ENCODE peak calls at places on chromosomes 11 and 22, in ten cellular contexts. P is foreskin fibroblast, Y is DND-41, C is fibroblast of lung, N is right atrium auricular region, X is AG10803, T is esophagus squamous epithelium, U is PC-9, O is lung, L is GM06990. I is an unnamed sample.

GRCh38 chr11:84899740-84900139 is 727.4 kb downstream of the DLG2 start:
- DNase-seq in P (no peak), Y (no peak), C (peak; percentile 61), N (no peak), X (no peak), T (no peak), U (no peak), O (no peak), L (no peak), I (no peak)

GRCh38 chr22:37290737-37291136 is 8.4 kb downstream of the CYTH4 start:
- DNase-seq in P (peak; percentile 77), Y (no peak), C (peak; percentile 44), N (no peak), X (peak; percentile 73), T (no peak), U (no peak), O (no peak), L (no peak), I (no peak)

GRCh38 chr11:132126973-132127900 is 756.8 kb downstream of the NTM start:
- DNase-seq in P (peak; percentile 93), Y (no peak), C (peak; percentile 88), N (peak; percentile 83), X (peak; percentile 90), T (no peak), U (no peak), O (peak; percentile 63), L (no peak), I (no peak)

GRCh38 chr11:82577246-82577645 is 156.4 kb downstream of the FAM181B start:
- DNase-seq in P (no peak), Y (no peak), C (no peak), N (no peak), X (no peak), T (no peak), U (no peak), O (no peak), L (no peak), I (no peak)

GRCh38 chr11:9802291-9802861 is 138.5 kb downstream of the SWAP70 start:
- DNase-seq in P (peak; percentile 77), Y (no peak), C (peak; percentile 91), N (no peak), X (peak; percentile 99), T (no peak), U (peak; percentile 61), O (no peak), L (no peak), I (no peak)

GRCh38 chr22:48316245-48316875 is 1511.3 kb downstream of the BRD1 start:
- DNase-seq in P (no peak), Y (no peak), C (no peak), N (no peak), X (no peak), T (no peak), U (no peak), O (no peak), L (no peak), I (no peak)

GRCh38 chr11:118634435-118635236 is 27.2 kb downstream of the PHLDB1 start:
- DNase-seq in P (peak; percentile 58), Y (no peak), C (peak; percentile 70), N (no peak), X (peak; percentile 46), T (no peak), U (no peak), O (peak; percentile 75), L (no peak), I (no peak)

GRCh38 chr11:115920841-115921480 is 416.7 kb upstream of the CADM1 start:
- DNase-seq in P (no peak), Y (no peak), C (no peak), N (no peak), X (no peak), T (no peak), U (no peak), O (no peak), L (no peak), I (no peak)

GRCh38 chr11:86492370-86493030 is 117.8 kb downstream of the CCDC81 start:
- DNase-seq in P (no peak), Y (no peak), C (peak; percentile 25), N (no peak), X (no peak), T (no peak), U (no peak), O (no peak), L (no peak), I (no peak)

GRCh38 chr11:86497310-86497709 is 122.6 kb downstream of the CCDC81 start:
- DNase-seq in P (peak; percentile 22), Y (no peak), C (peak; percentile 86), N (no peak), X (peak; percentile 55), T (no peak), U (peak; percentile 96), O (no peak), L (no peak), I (no peak)

GRCh38 chr11:86491048-86491447 is 116.4 kb downstream of the CCDC81 start:
- DNase-seq in P (no peak), Y (no peak), C (no peak), N (no peak), X (no peak), T (no peak), U (no peak), O (no peak), L (no peak), I (no peak)

GRCh38 chr11:86497836-86498235 is 123.1 kb downstream of the CCDC81 start:
- DNase-seq in P (no peak), Y (no peak), C (no peak), N (no peak), X (no peak), T (no peak), U (no peak), O (no peak), L (no peak), I (no peak)

DNA sequence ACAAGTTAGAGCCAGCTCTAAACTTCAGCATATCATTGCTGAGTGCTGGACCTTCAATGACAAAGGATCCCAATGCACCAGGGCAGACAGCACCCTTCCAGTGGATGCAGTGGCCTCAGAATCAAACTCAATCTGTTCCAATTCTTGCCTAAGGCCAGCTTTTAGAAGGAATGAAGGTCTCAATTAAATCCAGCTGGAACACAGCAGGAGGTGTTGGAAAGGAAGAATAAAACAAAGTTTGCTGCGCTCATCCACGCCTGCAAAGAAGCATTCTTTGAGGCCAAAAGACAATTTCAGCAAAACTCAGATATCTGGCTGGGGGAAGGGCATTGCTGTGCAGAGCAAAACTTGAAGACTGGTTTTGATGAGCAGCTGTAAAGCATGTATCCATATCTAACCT is 120.7 kb downstream of the CCDC81 start:
- DNase-seq in P (no peak), Y (no peak), C (no peak), N (no peak), X (peak; percentile 70), T (no peak), U (no peak), O (no peak), L (no peak), I (no peak)
- TF ChIP-seq CTCF in P (no peak), Y (no peak), C (no peak), N (no peak), X (no peak), T (no peak), U (no peak), O (no peak), L (no peak), I (no peak)

GRCh38 chr11:20388096-20389055 is 860 bp downstream of the PRMT3 start:
- DNase-seq in P (no peak), Y (peak; percentile 40), C (no peak), N (no peak), X (peak; percentile 25), T (no peak), U (peak; percentile 38), O (no peak), L (no peak), I (no peak)

DNA sequence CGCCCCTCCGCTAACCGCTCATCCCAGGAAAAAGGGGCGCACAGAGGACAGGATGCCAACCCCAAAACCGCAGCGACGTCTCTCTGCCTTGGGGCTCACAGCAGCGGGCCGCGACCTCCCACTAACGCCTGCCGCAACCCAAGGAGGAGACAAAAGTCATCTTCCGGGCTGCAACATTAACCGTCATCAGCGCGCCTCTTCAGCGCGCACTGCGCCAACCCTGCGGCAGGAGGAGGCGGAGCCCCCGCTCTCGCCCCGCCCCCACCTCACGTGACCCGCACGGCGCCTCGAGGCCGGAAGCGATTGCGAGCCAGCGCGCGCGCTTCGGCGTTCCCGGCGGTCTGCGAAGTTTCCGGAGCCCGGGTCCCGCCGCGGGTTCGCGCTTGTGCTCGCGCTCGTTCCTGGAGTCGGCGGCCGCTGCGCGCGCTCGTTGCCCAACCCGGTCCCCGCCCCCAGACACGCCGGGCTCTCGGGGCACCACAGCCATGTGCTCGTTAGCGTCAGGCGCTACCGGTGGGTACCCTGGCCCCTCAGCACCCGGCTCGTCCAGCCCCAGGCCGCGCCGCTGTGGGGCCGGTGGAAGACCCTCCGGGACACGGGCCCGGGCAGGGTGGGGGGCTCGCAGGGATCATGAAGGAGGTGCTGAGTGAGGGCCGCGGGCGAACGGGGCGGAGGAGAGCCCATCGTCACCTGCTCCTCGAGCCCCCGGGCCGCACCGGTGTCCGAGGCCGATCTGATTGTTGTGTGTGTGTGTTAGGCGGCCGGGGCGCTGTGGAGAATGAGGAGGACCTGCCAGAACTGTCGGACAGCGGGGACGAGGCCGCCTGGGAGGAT is at the start of gene PRMT3:
- DNase-seq in P (peak; percentile 96), Y (peak; percentile 96), C (peak; percentile 93), N (peak; percentile 94), X (peak; percentile 94), T (peak; percentile 76), U (peak; percentile 80), O (peak; percentile 95), L (peak; percentile 99), I (peak; percentile 99)
- TF ChIP-seq CTCF in P (no peak), Y (no peak), C (no peak), N (peak; percentile 58), X (no peak), T (peak; percentile 19), U (peak; percentile 96), O (no peak), L (no peak), I (peak; percentile 62)

DNA sequence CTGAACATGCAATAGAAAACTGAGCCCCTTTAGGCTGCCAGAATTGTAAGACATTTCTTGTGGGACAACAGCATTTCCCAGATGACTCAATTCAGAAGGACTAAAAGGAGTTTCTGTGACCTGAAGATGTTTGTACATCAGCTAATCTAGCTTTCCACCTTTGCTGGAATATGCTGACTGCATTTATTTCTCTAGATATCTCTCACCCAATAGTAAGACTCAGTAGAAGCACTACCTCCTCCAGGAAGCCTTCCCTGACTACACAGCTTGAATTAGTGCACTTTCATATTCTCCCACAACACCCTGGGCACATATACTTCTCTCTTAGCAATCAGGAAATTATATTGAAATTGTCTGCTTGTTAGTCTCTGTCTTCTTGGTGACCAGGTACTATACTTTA is 98.1 kb upstream of the BLID start:
- DNase-seq in P (no peak), Y (no peak), C (no peak), N (no peak), X (no peak), T (no peak), U (no peak), O (no peak), L (no peak), I (no peak)
- TF ChIP-seq CTCF in P (no peak), Y (no peak), C (no peak), N (no peak), X (no peak), T (no peak), U (no peak), O (no peak), L (no peak), I (no peak)

DNA sequence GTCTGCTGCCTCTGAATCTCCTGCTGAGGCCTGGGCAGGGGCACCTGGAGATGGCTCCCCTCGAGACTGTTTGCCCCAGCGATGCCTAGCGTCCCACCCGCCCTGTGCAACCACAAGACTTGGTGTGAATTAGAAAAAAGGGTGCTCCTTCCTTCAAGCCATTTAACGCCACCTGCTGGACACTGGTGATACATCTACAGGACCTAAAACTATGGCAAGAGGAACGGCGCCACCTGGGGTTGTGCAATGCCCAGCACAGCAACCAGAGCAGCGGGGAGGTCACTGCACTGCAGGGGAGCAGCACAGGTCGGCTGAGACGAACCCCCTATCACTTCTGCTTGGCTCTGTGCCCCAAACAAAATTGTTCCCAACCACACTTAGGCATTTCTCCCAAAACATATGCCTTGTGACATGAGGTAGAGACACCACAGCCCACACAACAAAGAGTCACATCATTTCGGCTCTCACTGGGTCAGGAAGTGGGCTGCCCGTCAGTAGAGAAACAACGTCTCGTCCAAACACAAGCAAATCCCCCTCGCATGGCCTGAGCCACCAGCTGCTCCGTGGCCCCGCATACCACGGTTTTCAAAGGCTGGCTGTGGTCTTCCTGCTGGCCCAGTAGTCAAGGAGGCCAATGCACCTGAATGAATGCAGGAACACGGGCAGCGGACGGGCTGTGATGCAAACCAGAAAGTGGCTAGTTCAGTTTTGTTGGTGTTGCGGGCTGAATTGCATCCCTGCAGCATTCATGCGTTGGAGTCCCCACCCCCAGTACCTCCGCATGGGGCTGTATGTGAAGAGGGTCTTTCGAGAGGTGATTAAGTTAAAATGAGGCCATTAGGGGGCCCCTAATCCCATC is 171.9 kb downstream of the SHANK2 start:
- DNase-seq in P (peak; percentile 28), Y (peak; percentile 82), C (peak; percentile 37), N (no peak), X (peak; percentile 53), T (no peak), U (peak; percentile 71), O (peak; percentile 63), L (no peak), I (no peak)
- TF ChIP-seq CTCF in P (peak; percentile 62), Y (peak; percentile 96), C (peak; percentile 70), N (peak; percentile 60), X (peak; percentile 63), T (peak; percentile 61), U (peak; percentile 91), O (no peak), L (peak; percentile 96), I (no peak)